ENCODE peak calls at places on chromosomes 2 and 18, in seven cellular contexts. One of them, this sample, is unnamed.

GRCh38 chr2:227058888-227059399 is 105.1 kb downstream of the COL4A4 start:
- DNase-seq in K562: no peak
- DNase-seq in body of pancreas: peak
- DNase-seq in IMR-90: no peak
- DNase-seq in mammary epithelial cell: no peak
- DNase-seq in transverse colon: no peak
- DNase-seq in CD4-positive, alpha-beta T cell: no peak
- DNase-seq in this sample: no peak

GRCh38 chr2:216833076-216833475 is 26.8 kb downstream of the TNP1 start:
- DNase-seq in K562: no peak
- DNase-seq in body of pancreas: no peak
- DNase-seq in IMR-90: no peak
- DNase-seq in mammary epithelial cell: no peak
- DNase-seq in transverse colon: no peak
- DNase-seq in CD4-positive, alpha-beta T cell: no peak
- DNase-seq in this sample: no peak

GRCh38 chr2:127324635-127325034 is 30.7 kb upstream of the ERCC3 start:
- DNase-seq in K562: peak
- DNase-seq in body of pancreas: peak
- DNase-seq in IMR-90: peak
- DNase-seq in mammary epithelial cell: peak
- DNase-seq in transverse colon: no peak
- DNase-seq in CD4-positive, alpha-beta T cell: no peak
- DNase-seq in this sample: no peak

GRCh38 chr2:112301171-112301584 is 25.8 kb downstream of the ZC3H6 start:
- DNase-seq in K562: no peak
- DNase-seq in body of pancreas: no peak
- DNase-seq in IMR-90: peak
- DNase-seq in mammary epithelial cell: peak
- DNase-seq in transverse colon: no peak
- DNase-seq in CD4-positive, alpha-beta T cell: no peak
- DNase-seq in this sample: no peak

GRCh38 chr2:120716641-120717585 is 18.8 kb upstream of the GLI2 start:
- DNase-seq in K562: no peak
- DNase-seq in body of pancreas: no peak
- DNase-seq in IMR-90: no peak
- DNase-seq in mammary epithelial cell: no peak
- DNase-seq in transverse colon: no peak
- DNase-seq in CD4-positive, alpha-beta T cell: no peak
- DNase-seq in this sample: no peak

GRCh38 chr2:71895320-71896161 is 252.1 kb downstream of the CYP26B1 start:
- DNase-seq in K562: no peak
- DNase-seq in body of pancreas: no peak
- DNase-seq in IMR-90: no peak
- DNase-seq in mammary epithelial cell: no peak
- DNase-seq in transverse colon: no peak
- DNase-seq in CD4-positive, alpha-beta T cell: no peak
- DNase-seq in this sample: no peak

GRCh38 chr18:61833978-61834377 is 58.8 kb downstream of the RNF152 start:
- DNase-seq in K562: no peak
- DNase-seq in body of pancreas: no peak
- DNase-seq in IMR-90: peak
- DNase-seq in mammary epithelial cell: no peak
- DNase-seq in transverse colon: no peak
- DNase-seq in CD4-positive, alpha-beta T cell: no peak
- DNase-seq in this sample: no peak

GRCh38 chr2:181430406-181431199 is 26.6 kb upstream of the ITGA4 start:
- DNase-seq in K562: no peak
- DNase-seq in body of pancreas: peak
- DNase-seq in IMR-90: peak
- DNase-seq in mammary epithelial cell: peak
- DNase-seq in transverse colon: no peak
- DNase-seq in CD4-positive, alpha-beta T cell: no peak
- DNase-seq in this sample: no peak

GRCh38 chr18:48750485-48751175 is 200.1 kb downstream of the SMAD7 start:
- DNase-seq in K562: no peak
- DNase-seq in body of pancreas: no peak
- DNase-seq in IMR-90: no peak
- DNase-seq in mammary epithelial cell: no peak
- DNase-seq in transverse colon: no peak
- DNase-seq in CD4-positive, alpha-beta T cell: no peak
- DNase-seq in this sample: no peak

GRCh38 chr18:76445741-76446232 is 49.3 kb downstream of the ZNF516 start:
- DNase-seq in K562: no peak
- DNase-seq in body of pancreas: no peak
- DNase-seq in IMR-90: no peak
- DNase-seq in mammary epithelial cell: no peak
- DNase-seq in transverse colon: no peak
- DNase-seq in CD4-positive, alpha-beta T cell: no peak
- DNase-seq in this sample: no peak

GRCh38 chr2:18623782-18624181 is 34.4 kb upstream of the NT5C1B start:
- DNase-seq in K562: no peak
- DNase-seq in body of pancreas: no peak
- DNase-seq in IMR-90: peak
- DNase-seq in mammary epithelial cell: peak
- DNase-seq in transverse colon: no peak
- DNase-seq in CD4-positive, alpha-beta T cell: no peak
- DNase-seq in this sample: no peak

GRCh38 chr2:133658020-133658903 is 90.0 kb upstream of the NCKAP5 start:
- DNase-seq in K562: no peak
- DNase-seq in body of pancreas: no peak
- DNase-seq in IMR-90: peak
- DNase-seq in mammary epithelial cell: no peak
- DNase-seq in transverse colon: no peak
- DNase-seq in CD4-positive, alpha-beta T cell: no peak
- DNase-seq in this sample: no peak

GRCh38 chr18:57062841-57063240 is 84.0 kb upstream of the BOD1L2 start:
- DNase-seq in K562: no peak
- DNase-seq in body of pancreas: no peak
- DNase-seq in IMR-90: no peak
- DNase-seq in mammary epithelial cell: no peak
- DNase-seq in transverse colon: no peak
- DNase-seq in CD4-positive, alpha-beta T cell: no peak
- DNase-seq in this sample: no peak

GRCh38 chr18:22189431-22189830 is 20.0 kb downstream of the GATA6 start:
- DNase-seq in K562: no peak
- DNase-seq in body of pancreas: no peak
- DNase-seq in IMR-90: no peak
- DNase-seq in mammary epithelial cell: no peak
- DNase-seq in transverse colon: no peak
- DNase-seq in CD4-positive, alpha-beta T cell: no peak
- DNase-seq in this sample: no peak

GRCh38 chr18:9586814-9587213 is 27.5 kb downstream of the PPP4R1 start:
- DNase-seq in K562: no peak
- DNase-seq in body of pancreas: no peak
- DNase-seq in IMR-90: no peak
- DNase-seq in mammary epithelial cell: no peak
- DNase-seq in transverse colon: no peak
- DNase-seq in CD4-positive, alpha-beta T cell: no peak
- DNase-seq in this sample: no peak

GRCh38 chr2:208501217-208501616 is 94.6 kb downstream of the PTH2R start:
- DNase-seq in K562: no peak
- DNase-seq in body of pancreas: no peak
- DNase-seq in IMR-90: no peak
- DNase-seq in mammary epithelial cell: no peak
- DNase-seq in transverse colon: peak
- DNase-seq in CD4-positive, alpha-beta T cell: no peak
- DNase-seq in this sample: no peak

GRCh38 chr2:175880-176800 is 87.7 kb downstream of the SH3YL1 start:
- DNase-seq in K562: no peak
- DNase-seq in body of pancreas: no peak
- DNase-seq in IMR-90: peak
- DNase-seq in mammary epithelial cell: peak
- DNase-seq in transverse colon: no peak
- DNase-seq in CD4-positive, alpha-beta T cell: peak
- DNase-seq in this sample: no peak

GRCh38 chr2:27080140-27080469 is 1.7 kb downstream of the EMILIN1 start:
- DNase-seq in K562: no peak
- DNase-seq in body of pancreas: no peak
- DNase-seq in IMR-90: no peak
- DNase-seq in mammary epithelial cell: no peak
- DNase-seq in transverse colon: no peak
- DNase-seq in CD4-positive, alpha-beta T cell: no peak
- DNase-seq in this sample: no peak

GRCh38 chr18:21557607-21558253 is 42.8 kb downstream of the ESCO1 start:
- DNase-seq in K562: no peak
- DNase-seq in body of pancreas: peak
- DNase-seq in IMR-90: no peak
- DNase-seq in mammary epithelial cell: peak
- DNase-seq in transverse colon: no peak
- DNase-seq in CD4-positive, alpha-beta T cell: no peak
- DNase-seq in this sample: no peak

GRCh38 chr2:42569116-42569711 is 782 bp downstream of the MTA3 start:
- DNase-seq in K562: peak
- DNase-seq in body of pancreas: peak
- DNase-seq in IMR-90: peak
- DNase-seq in mammary epithelial cell: peak
- DNase-seq in transverse colon: peak
- DNase-seq in CD4-positive, alpha-beta T cell: no peak
- DNase-seq in this sample: peak

GRCh38 chr2:197740200-197740599 is 35.0 kb downstream of the MARS2 start:
- DNase-seq in K562: no peak
- DNase-seq in body of pancreas: no peak
- DNase-seq in IMR-90: no peak
- DNase-seq in mammary epithelial cell: no peak
- DNase-seq in transverse colon: no peak
- DNase-seq in CD4-positive, alpha-beta T cell: no peak
- DNase-seq in this sample: no peak

GRCh38 chr2:3483227-3483985 is 35.9 kb downstream of the ADI1 start:
- DNase-seq in K562: no peak
- DNase-seq in body of pancreas: peak
- DNase-seq in IMR-90: peak
- DNase-seq in mammary epithelial cell: no peak
- DNase-seq in transverse colon: peak
- DNase-seq in CD4-positive, alpha-beta T cell: no peak
- DNase-seq in this sample: peak

GRCh38 chr18:38545071-38545470 is 979.5 kb upstream of the CELF4 start:
- DNase-seq in K562: no peak
- DNase-seq in body of pancreas: no peak
- DNase-seq in IMR-90: no peak
- DNase-seq in mammary epithelial cell: peak
- DNase-seq in transverse colon: no peak
- DNase-seq in CD4-positive, alpha-beta T cell: no peak
- DNase-seq in this sample: peak

GRCh38 chr2:120606280-120606679 is 129.4 kb upstream of the GLI2 start:
- DNase-seq in K562: no peak
- DNase-seq in body of pancreas: no peak
- DNase-seq in IMR-90: no peak
- DNase-seq in mammary epithelial cell: no peak
- DNase-seq in transverse colon: no peak
- DNase-seq in CD4-positive, alpha-beta T cell: no peak
- DNase-seq in this sample: no peak

GRCh38 chr2:241035142-241035817 is 36.9 kb downstream of the SNED1 start:
- DNase-seq in K562: no peak
- DNase-seq in body of pancreas: no peak
- DNase-seq in IMR-90: no peak
- DNase-seq in mammary epithelial cell: no peak
- DNase-seq in transverse colon: no peak
- DNase-seq in CD4-positive, alpha-beta T cell: peak
- DNase-seq in this sample: no peak

GRCh38 chr2:11142987-11143386 is 12.3 kb upstream of the SLC66A3 start:
- DNase-seq in K562: no peak
- DNase-seq in body of pancreas: no peak
- DNase-seq in IMR-90: no peak
- DNase-seq in mammary epithelial cell: no peak
- DNase-seq in transverse colon: no peak
- DNase-seq in CD4-positive, alpha-beta T cell: no peak
- DNase-seq in this sample: no peak